ENCODE peak calls at places on chromosomes 11 and 22, in five cellular contexts. One of them, this sample, is unnamed.

GRCh38 chr11:130999992-131000770 is 83.9 kb upstream of the SNX19 start:
- DNase-seq in left lung: no peak
- DNase-seq in kidney: no peak
- DNase-seq in heart right ventricle: no peak
- DNase-seq in GM04504: peak; percentile 74
- DNase-seq in this sample: no peak

GRCh38 chr11:22898036-22898435 is 37.8 kb upstream of the CCDC179 start:
- DNase-seq in left lung: no peak
- DNase-seq in kidney: no peak
- DNase-seq in heart right ventricle: no peak
- DNase-seq in GM04504: no peak
- DNase-seq in this sample: no peak

GRCh38 chr11:1943576-1943975 is 3.6 kb upstream of the MRPL23 start:
- DNase-seq in heart right ventricle: no peak
- DNase-seq in left lung: peak; percentile 17
- DNase-seq in kidney: peak; percentile 32
- DNase-seq in GM04504: no peak
- DNase-seq in this sample: peak; percentile 34

GRCh38 chr11:69523453-69523852 is 42.0 kb downstream of the LINC01488 start:
- DNase-seq in left lung: no peak
- DNase-seq in kidney: no peak
- DNase-seq in GM04504: no peak
- DNase-seq in heart right ventricle: no peak
- DNase-seq in this sample: no peak

GRCh38 chr22:37896181-37896592 is 9.9 kb upstream of the MICALL1 start:
- DNase-seq in kidney: no peak
- DNase-seq in GM04504: no peak
- DNase-seq in heart right ventricle: peak; percentile 30
- DNase-seq in left lung: no peak
- DNase-seq in this sample: no peak

GRCh38 chr11:92332986-92333385 is 108.4 kb downstream of the FAT3 start:
- DNase-seq in heart right ventricle: no peak
- DNase-seq in left lung: no peak
- DNase-seq in kidney: no peak
- DNase-seq in GM04504: no peak
- DNase-seq in this sample: no peak

GRCh38 chr22:32469799-32470212 is 4.8 kb upstream of the FBXO7 start:
- DNase-seq in left lung: no peak
- DNase-seq in heart right ventricle: no peak
- DNase-seq in GM04504: peak; percentile 78
- DNase-seq in kidney: no peak
- DNase-seq in this sample: no peak

GRCh38 chr11:66267379-66268209 is 845 bp upstream of the RAB1B start:
- DNase-seq in GM04504: peak; percentile 73
- DNase-seq in left lung: peak; percentile 88
- DNase-seq in kidney: peak; percentile 98
- DNase-seq in heart right ventricle: peak; percentile 91
- DNase-seq in this sample: peak; percentile 92

GRCh38 chr11:2139691-2140337 is 625 bp upstream of the IGF2 start:
- DNase-seq in kidney: peak; percentile 70
- DNase-seq in left lung: no peak
- DNase-seq in GM04504: no peak
- DNase-seq in heart right ventricle: no peak
- DNase-seq in this sample: no peak

GRCh38 chr11:1888811-1889526 is 2.7 kb downstream of the PRR33 start:
- DNase-seq in left lung: peak; percentile 41
- DNase-seq in heart right ventricle: no peak
- DNase-seq in kidney: peak; percentile 86
- DNase-seq in GM04504: no peak
- DNase-seq in this sample: peak; percentile 62

GRCh38 chr11:12005061-12005460 is 3.4 kb downstream of the DKK3 start:
- DNase-seq in left lung: no peak
- DNase-seq in heart right ventricle: no peak
- DNase-seq in kidney: no peak
- DNase-seq in GM04504: no peak
- DNase-seq in this sample: no peak

GRCh38 chr11:114440971-114441810 is 1.9 kb downstream of the REXO2 start:
- DNase-seq in heart right ventricle: no peak
- DNase-seq in kidney: no peak
- DNase-seq in GM04504: no peak
- DNase-seq in left lung: no peak
- DNase-seq in this sample: no peak

GRCh38 chr22:28112548-28113043 is 193.5 kb upstream of the PITPNB start:
- DNase-seq in left lung: no peak
- DNase-seq in kidney: no peak
- DNase-seq in heart right ventricle: peak; percentile 51
- DNase-seq in GM04504: peak; percentile 56
- DNase-seq in this sample: peak; percentile 52

GRCh38 chr11:57499983-57500461 is 15.5 kb downstream of the SLC43A1 start:
- DNase-seq in left lung: no peak
- DNase-seq in kidney: no peak
- DNase-seq in heart right ventricle: no peak
- DNase-seq in GM04504: no peak
- DNase-seq in this sample: no peak

GRCh38 chr11:43923327-43924111 is 18.9 kb upstream of the C11orf96 start:
- DNase-seq in GM04504: no peak
- DNase-seq in heart right ventricle: peak; percentile 78
- DNase-seq in left lung: no peak
- DNase-seq in kidney: peak; percentile 78
- DNase-seq in this sample: no peak

GRCh38 chr22:42872821-42873220 is 15.7 kb upstream of the ARFGAP3 start:
- DNase-seq in heart right ventricle: no peak
- DNase-seq in kidney: no peak
- DNase-seq in GM04504: no peak
- DNase-seq in left lung: no peak
- DNase-seq in this sample: no peak

GRCh38 chr11:65445604-65446445 is 23.2 kb downstream of the NEAT1 start:
- DNase-seq in left lung: peak; percentile 52
- DNase-seq in kidney: peak; percentile 66
- DNase-seq in GM04504: peak; percentile 48
- DNase-seq in heart right ventricle: no peak
- DNase-seq in this sample: no peak

GRCh38 chr11:122046846-122047245 is 69.2 kb downstream of the BLID start:
- DNase-seq in GM04504: peak; percentile 57
- DNase-seq in heart right ventricle: no peak
- DNase-seq in kidney: no peak
- DNase-seq in left lung: no peak
- DNase-seq in this sample: no peak

GRCh38 chr11:83827940-83828554 is 541.9 kb upstream of the CCDC90B start:
- DNase-seq in GM04504: peak; percentile 6
- DNase-seq in left lung: no peak
- DNase-seq in heart right ventricle: no peak
- DNase-seq in kidney: no peak
- DNase-seq in this sample: no peak

GRCh38 chr11:76048763-76049162 is 157.5 kb downstream of the WNT11 start:
- DNase-seq in kidney: no peak
- DNase-seq in left lung: no peak
- DNase-seq in heart right ventricle: no peak
- DNase-seq in GM04504: no peak
- DNase-seq in this sample: no peak

GRCh38 chr22:47067911-47068654 is 305.6 kb downstream of the TBC1D22A start:
- DNase-seq in left lung: no peak
- DNase-seq in kidney: no peak
- DNase-seq in heart right ventricle: no peak
- DNase-seq in GM04504: no peak
- DNase-seq in this sample: no peak

GRCh38 chr22:31474743-31475142 is 14.9 kb downstream of the EIF4ENIF1 start:
- DNase-seq in heart right ventricle: no peak
- DNase-seq in GM04504: peak; percentile 55
- DNase-seq in left lung: no peak
- DNase-seq in kidney: no peak
- DNase-seq in this sample: no peak

GRCh38 chr11:75603791-75604736 is 42.0 kb downstream of the SERPINH1 start:
- DNase-seq in kidney: no peak
- DNase-seq in left lung: no peak
- DNase-seq in heart right ventricle: no peak
- DNase-seq in GM04504: peak; percentile 70
- DNase-seq in this sample: no peak